ENCODE peak calls at places on chromosomes 1 and 21, in four cellular contexts. M is AG09309, L is tibial nerve, Z is GM06990. Q is an unnamed sample.

GRCh38 chr21:33452362-33452761 is 27.4 kb downstream of the TMEM50B start:
- DNase-seq in Z (no peak), M (no peak), L (no peak), Q (no peak)

GRCh38 chr1:237324226-237324625 is 282.2 kb downstream of the RYR2 start:
- DNase-seq in Z (no peak), L (no peak), M (no peak), Q (no peak)

GRCh38 chr1:7550261-7550850 is 220.7 kb upstream of the VAMP3 start:
- DNase-seq in Z (no peak), L (no peak), M (no peak), Q (no peak)

GRCh38 chr21:46540087-46540710 is 64.7 kb downstream of the S100B start:
- DNase-seq in M (no peak), Z (no peak), L (no peak), Q (no peak)

GRCh38 chr1:56446531-56447098 is 132.7 kb downstream of the PLPP3 start:
- DNase-seq in L (peak; percentile 57), M (no peak), Z (no peak), Q (no peak)

GRCh38 chr1:9852410-9853301 is 28.9 kb upstream of the CLSTN1 start:
- DNase-seq in M (peak; percentile 74), L (no peak), Z (no peak), Q (no peak)

GRCh38 chr1:56967900-56968832 is 2.4 kb upstream of the C8B start:
- DNase-seq in Z (no peak), M (no peak), L (no peak), Q (no peak)

GRCh38 chr1:188769936-188770335 is 1707.7 kb downstream of the BRINP3 start:
- DNase-seq in M (no peak), Z (no peak), L (no peak), Q (no peak)

GRCh38 chr1:115266729-115267421 is 71.2 kb downstream of the NGF start:
- DNase-seq in L (no peak), Z (no peak), M (no peak), Q (no peak)

GRCh38 chr1:162916821-162917613 is 56.0 kb upstream of the CCDC190 start:
- DNase-seq in Z (no peak), M (no peak), L (no peak), Q (no peak)

GRCh38 chr1:54989473-54989872 is 9.0 kb downstream of the TMEM61 start:
- DNase-seq in Z (no peak), L (no peak), M (no peak), Q (no peak)

GRCh38 chr1:27343639-27344025 is 1.8 kb downstream of the SYTL1 start:
- DNase-seq in L (no peak), Z (no peak), M (no peak), Q (no peak)

GRCh38 chr1:152752225-152752624 is 5.6 kb upstream of the KPRP start:
- DNase-seq in L (no peak), Z (no peak), M (no peak), Q (no peak)

GRCh38 chr1:43241352-43241953 is 28.3 kb upstream of the TMEM125 start:
- DNase-seq in Z (no peak), M (no peak), L (no peak), Q (no peak)

GRCh38 chr1:56542651-56543050 is 36.7 kb downstream of the PLPP3 start:
- DNase-seq in Z (no peak), M (no peak), L (no peak), Q (no peak)

GRCh38 chr1:76351655-76352054 is 277.1 kb downstream of the ST6GALNAC3 start:
- DNase-seq in M (no peak), Z (no peak), L (no peak), Q (no peak)

GRCh38 chr1:185483647-185484450 is 166.8 kb upstream of the IVNS1ABP start:
- DNase-seq in L (no peak), Z (no peak), M (peak; percentile 93), Q (no peak)

GRCh38 chr1:228101614-228101993 is 1.5 kb downstream of the C1orf35 start:
- DNase-seq in Z (no peak), L (no peak), M (no peak), Q (no peak)

GRCh38 chr1:175394739-175395138 is 202.2 kb upstream of the KIAA0040 start:
- DNase-seq in L (no peak), Z (no peak), M (no peak), Q (no peak)

GRCh38 chr1:74480068-74480467 is 32.3 kb downstream of the LRRC53 start:
- DNase-seq in M (no peak), L (no peak), Z (no peak), Q (no peak)

GRCh38 chr1:74485622-74486021 is 26.8 kb downstream of the LRRC53 start:
- DNase-seq in Z (no peak), M (no peak), L (no peak), Q (no peak)

DNA sequence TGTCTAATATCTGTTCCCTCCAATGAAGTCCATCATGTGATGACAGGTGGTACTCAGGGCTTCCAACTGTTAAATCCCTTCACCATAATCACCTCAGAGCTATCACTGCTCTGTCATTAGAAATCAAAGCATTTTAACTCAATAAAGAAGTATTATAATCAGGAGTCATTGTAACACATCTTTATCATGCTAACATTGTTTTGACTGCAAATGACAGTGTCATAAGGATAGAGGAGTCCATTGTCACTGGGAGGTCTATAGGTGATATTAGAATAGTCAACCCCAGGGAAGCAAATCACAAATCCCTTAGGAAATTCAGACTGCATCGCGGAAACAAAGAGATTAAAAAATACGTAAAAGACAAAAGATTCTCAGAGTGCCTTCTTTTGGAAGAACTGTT is 30.8 kb downstream of the LRRC53 start:
- DNase-seq in M (no peak), Z (no peak), L (no peak), Q (no peak)
- H3K4me3 ChIP-seq in M (no peak overlapping the region), Z (no peak overlapping the region), L (no peak overlapping the region), Q (no peak overlapping the region)

GRCh38 chr1:160403244-160403643 is 2.9 kb downstream of the VANGL2 start:
- DNase-seq in M (no peak), Z (no peak), L (no peak), Q (no peak)
- H3K4me3 ChIP-seq in M (no peak overlapping the region), Z (no peak overlapping the region), L (no peak overlapping the region), Q (no peak overlapping the region)

GRCh38 chr1:65525297-65526048 is 105.0 kb downstream of the LEPR start:
- DNase-seq in Z (peak; percentile 3), M (no peak), L (peak; percentile 18), Q (no peak)

GRCh38 chr1:65527211-65527610 is 106.7 kb downstream of the LEPR start:
- DNase-seq in Z (no peak), L (no peak), M (peak; percentile 60), Q (no peak)

GRCh38 chr1:65526049-65526556 is 105.6 kb downstream of the LEPR start:
- DNase-seq in Z (no peak), M (no peak), L (no peak), Q (no peak)

GRCh38 chr1:65528104-65528503 is 107.6 kb downstream of the LEPR start:
- DNase-seq in L (no peak), Z (no peak), M (no peak), Q (no peak)

DNA sequence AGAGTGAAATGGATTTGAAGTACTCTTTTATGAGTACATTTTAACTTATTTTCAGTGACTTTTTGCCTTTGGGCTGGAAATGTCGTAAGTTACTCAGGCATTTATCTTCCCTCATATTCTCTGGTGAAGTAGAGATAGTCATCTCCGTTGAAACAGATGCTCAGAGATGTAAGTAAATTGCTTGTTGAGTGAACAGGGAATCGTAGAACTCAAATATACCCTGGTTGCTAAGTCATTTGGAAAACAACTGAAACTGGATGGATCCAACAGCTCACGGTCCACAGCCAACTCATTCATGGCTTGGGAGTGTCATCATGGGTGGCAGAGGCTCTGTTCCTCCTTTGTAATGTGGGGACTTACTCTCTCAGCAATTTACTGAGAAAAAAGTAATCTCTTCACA is 107.2 kb downstream of the LEPR start:
- DNase-seq in L (no peak), Z (no peak), M (no peak), Q (no peak)
- H3K4me3 ChIP-seq in L (peak overlapping the region; percentile 14), Z (no peak overlapping the region), M (peak overlapping the region; percentile 13), Q (no peak overlapping the region)

DNA sequence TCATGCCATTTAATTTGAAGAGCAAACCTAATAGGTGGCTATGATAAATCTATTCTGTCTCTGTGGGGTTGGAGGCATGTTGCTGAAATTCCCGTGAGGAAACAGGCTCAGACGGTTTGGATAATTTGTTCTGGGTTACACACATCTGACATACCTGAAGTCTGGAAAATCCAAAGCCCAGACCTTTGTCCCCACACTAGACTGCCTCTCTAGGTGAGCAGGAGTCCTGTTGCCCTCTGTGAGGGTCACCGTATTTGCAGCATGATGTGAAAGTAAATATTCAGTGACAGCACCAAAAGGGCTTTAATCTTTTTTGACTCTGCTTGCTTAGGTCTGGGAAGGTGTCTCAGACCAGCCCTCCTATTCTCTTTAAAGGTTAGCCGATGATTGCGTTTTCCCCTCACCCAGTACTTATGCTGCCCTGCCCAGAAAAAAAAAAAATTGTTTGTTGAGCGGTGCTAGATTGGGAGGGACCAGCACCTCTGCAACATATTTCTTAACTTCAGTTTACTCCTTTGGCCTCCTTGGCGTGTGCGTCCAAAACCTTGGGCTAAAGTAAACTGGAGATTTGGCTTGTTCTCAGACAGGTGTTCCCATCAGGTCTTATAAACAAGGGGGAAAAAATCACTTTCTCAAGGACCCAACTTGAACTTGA is 67.0 kb downstream of the CACHD1 start:
- DNase-seq in Z (no peak), L (no peak), M (no peak), Q (no peak)
- H3K4me3 ChIP-seq in Z (no peak overlapping the region), L (no peak overlapping the region), M (no peak overlapping the region), Q (no peak overlapping the region)

DNA sequence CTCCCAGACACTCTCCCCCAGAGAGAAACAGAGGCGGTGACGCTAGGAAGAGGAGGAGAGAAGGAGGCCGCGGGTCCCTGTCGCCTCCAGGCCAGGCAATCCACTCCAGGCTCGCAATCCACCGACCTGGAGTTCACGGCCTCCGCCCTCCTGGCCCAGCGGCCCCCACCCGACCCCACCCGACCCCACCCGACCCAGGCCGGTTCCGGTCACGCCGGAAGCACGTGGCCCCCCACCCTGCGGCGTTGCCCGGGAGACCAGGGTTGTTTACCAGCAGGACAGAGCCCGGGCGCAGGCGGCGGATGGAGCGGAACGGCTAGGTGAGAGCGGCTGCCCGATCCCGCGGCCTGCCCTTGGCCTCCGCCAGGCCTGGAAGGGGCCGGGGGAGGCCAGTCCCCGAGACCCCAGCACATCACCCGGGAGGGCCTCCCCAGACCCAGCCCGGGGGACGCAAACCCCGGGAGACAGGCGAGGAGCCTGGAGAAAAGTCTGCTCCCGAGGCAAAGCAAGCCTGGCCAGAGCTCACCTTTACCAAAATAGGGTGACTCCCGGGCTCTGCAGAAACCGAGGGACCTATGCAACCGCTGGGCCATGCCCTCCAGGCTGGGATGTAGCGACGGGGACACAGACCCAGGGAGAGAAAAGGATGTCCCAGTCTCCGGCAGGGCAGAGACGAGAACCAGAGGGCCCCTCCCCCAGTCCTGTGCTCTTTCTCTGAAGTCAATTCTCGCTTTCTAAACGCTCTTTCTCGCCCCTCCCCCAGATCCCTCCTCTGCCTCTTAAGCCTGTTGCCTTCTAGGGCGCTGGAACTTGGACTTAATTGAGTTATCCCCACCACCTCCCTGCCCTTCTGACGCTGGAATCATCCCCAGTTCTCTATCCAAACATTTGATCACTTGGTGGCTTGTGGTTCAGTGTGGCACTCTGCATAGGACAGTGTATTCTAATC is at the start of the genes PLA2G2C and UBXN10:
- DNase-seq in M (no peak), L (no peak), Z (peak; percentile 47), Q (no peak)
- H3K4me3 ChIP-seq in M (no peak within 1 kb of the TSS), L (peak within 1 kb of the TSS; percentile 38), Z (peak within 1 kb of the TSS; percentile 46), Q (peak within 1 kb of the TSS; percentile 60)

GRCh38 chr1:147177611-147178370 is 5.5 kb upstream of the PRKAB2 start:
- DNase-seq in L (no peak), Z (no peak), M (no peak), Q (no peak)
- H3K4me3 ChIP-seq in L (no peak overlapping the region), Z (no peak overlapping the region), M (peak overlapping the region; percentile 12), Q (no peak overlapping the region)

GRCh38 chr1:216447898-216448568 is 24.8 kb upstream of the USH2A start:
- DNase-seq in Z (no peak), L (no peak), M (no peak), Q (no peak)
- H3K4me3 ChIP-seq in Z (no peak overlapping the region), L (no peak overlapping the region), M (no peak overlapping the region), Q (no peak overlapping the region)